ENCODE peak calls at places on chromosomes 5 and 9, in ten cellular contexts. B is brain microvascular endothelial cell, P is GM23338, F is WERI-Rb-1, K is pancreas, J is uterus, X is left ventricle myocardium inferior, R is psoas muscle, A is body of pancreas, S is fibroblast of lung. G is an unnamed sample.

GRCh38 chr5:89277791-89278190 is 394.8 kb upstream of the MEF2C start:
- DNase-seq in B (no peak), P (no peak), F (no peak), K (no peak), J (no peak), X (no peak), R (no peak), A (no peak), S (peak; percentile 33), G (no peak)

GRCh38 chr5:172714491-172715420 is 56.2 kb downstream of the DUSP1 start:
- DNase-seq in B (peak; percentile 76), P (peak; percentile 89), F (peak; percentile 85), K (peak; percentile 82), J (peak; percentile 80), X (peak; percentile 82), R (peak; percentile 81), A (peak; percentile 82), S (peak; percentile 61), G (no peak)

GRCh38 chr5:176201811-176202210 is 36.4 kb upstream of the SIMC1 start:
- DNase-seq in B (no peak), P (no peak), F (no peak), K (no peak), J (no peak), X (no peak), R (no peak), A (no peak), S (no peak), G (no peak)

GRCh38 chr5:139670369-139671095 is 22.4 kb downstream of the CXXC5 start:
- DNase-seq in B (no peak), P (no peak), F (no peak), K (no peak), J (no peak), X (no peak), R (no peak), A (no peak), S (no peak), G (peak; percentile 85)

GRCh38 chr5:169412858-169413257 is 111.9 kb upstream of the SLIT3 start:
- DNase-seq in B (no peak), P (no peak), F (no peak), K (no peak), J (no peak), X (no peak), R (no peak), A (no peak), S (no peak), G (no peak)

GRCh38 chr9:3879731-3880493 is 354.1 kb upstream of the RFX3 start:
- DNase-seq in B (no peak), P (no peak), F (peak; percentile 19), K (no peak), J (no peak), X (no peak), R (no peak), A (peak; percentile 34), S (no peak), G (no peak)

GRCh38 chr5:149367972-149368645 is 10.3 kb downstream of the PCYOX1L start:
- DNase-seq in B (no peak), P (no peak), F (no peak), K (no peak), J (no peak), X (no peak), R (no peak), A (no peak), S (no peak), G (no peak)

GRCh38 chr9:2602704-2603116 is 18.9 kb upstream of the VLDLR start:
- DNase-seq in B (no peak), P (no peak), F (no peak), K (no peak), J (no peak), X (no peak), R (no peak), A (no peak), S (no peak), G (no peak)

GRCh38 chr9:136051568-136052432 is 43.3 kb downstream of the NACC2 start:
- DNase-seq in B (peak; percentile 90), P (peak; percentile 91), F (peak; percentile 57), K (peak; percentile 85), J (no peak), X (peak; percentile 56), R (no peak), A (peak; percentile 84), S (peak; percentile 94), G (no peak)

GRCh38 chr5:23352437-23352836 is 155.0 kb upstream of the PRDM9 start:
- DNase-seq in B (no peak), P (peak; percentile 74), F (peak; percentile 71), K (no peak), J (no peak), X (no peak), R (no peak), A (no peak), S (peak; percentile 42), G (no peak)

GRCh38 chr9:70389642-70390266 is 24.7 kb downstream of the KLF9 start:
- DNase-seq in B (no peak), P (no peak), F (no peak), K (no peak), J (no peak), X (no peak), R (peak; percentile 42), A (no peak), S (peak; percentile 62), G (no peak)

DNA sequence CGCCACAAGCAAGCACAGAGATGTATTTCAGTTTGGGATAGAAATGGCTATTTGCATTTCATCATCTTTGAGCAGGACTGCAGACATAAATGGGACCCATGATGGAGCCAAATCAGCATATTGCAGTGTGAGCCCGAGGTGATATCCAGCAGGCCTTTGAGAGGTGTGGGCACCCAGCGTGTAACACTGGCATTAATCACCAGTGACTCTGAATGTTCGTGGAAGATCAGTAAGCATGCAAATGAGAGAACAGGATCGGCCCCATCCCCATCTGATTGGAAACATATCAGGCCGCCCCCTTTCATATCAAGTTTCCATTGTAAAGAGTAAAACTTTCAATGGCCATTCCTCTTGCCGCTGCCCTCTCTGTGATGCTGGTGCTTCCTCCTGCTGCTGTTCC is 84.0 kb downstream of the GTF3C4 start:
- DNase-seq in B (no peak), P (no peak), F (no peak), K (no peak), J (no peak), X (no peak), R (no peak), A (no peak), S (no peak), G (no peak)
- TF ChIP-seq CTCF in B (no peak), P (no peak), F (no peak), K (no peak), J (no peak), X (no peak), R (no peak), A (no peak), S (no peak), G (no peak)

DNA sequence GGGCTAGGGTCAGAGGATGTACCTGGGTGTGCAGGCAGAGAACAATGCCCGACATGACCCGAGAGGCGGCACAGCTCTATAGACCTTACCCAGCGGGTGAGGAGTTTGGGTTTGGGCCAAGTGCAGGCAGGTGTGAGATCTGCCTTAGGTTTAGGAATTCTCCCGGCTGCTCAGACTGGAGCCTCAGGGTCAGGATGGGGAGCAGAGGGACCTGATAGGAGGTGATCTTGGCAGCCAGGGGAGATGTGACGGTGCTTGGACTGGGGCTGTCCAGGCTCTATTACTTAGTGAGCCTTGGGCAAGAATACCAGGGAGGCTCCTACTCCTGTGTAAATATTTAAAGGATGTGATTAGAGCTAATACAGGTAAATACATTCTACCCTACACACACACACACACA is 50.5 kb upstream of the CTSL start:
- DNase-seq in B (no peak), P (no peak), F (no peak), K (no peak), J (no peak), X (no peak), R (no peak), A (peak; percentile 56), S (no peak), G (no peak)
- H3K36me3 ChIP-seq in B (no peaks in the 10 kb centered on the region), P (peaks cover 3% of the 10 kb centered on the region), F (no peaks in the 10 kb centered on the region), K (peaks cover 12% of the 10 kb centered on the region), J (no peaks in the 10 kb centered on the region), X (no peaks in the 10 kb centered on the region), R (no peaks in the 10 kb centered on the region), A (no peaks in the 10 kb centered on the region), S (no peaks in the 10 kb centered on the region), G (peaks cover 18% of the 10 kb centered on the region)

GRCh38 chr5:123036391-123037103 is at the start of gene PPIC:
- DNase-seq in B (peak; percentile 62), P (peak; percentile 85), F (peak; percentile 84), K (peak; percentile 96), J (peak; percentile 75), X (peak; percentile 90), R (peak; percentile 90), A (peak; percentile 91), S (peak; percentile 81), G (peak; percentile 30)

GRCh38 chr5:123037104-123037418 is 536 bp upstream of the PPIC start:
- DNase-seq in B (no peak), P (no peak), F (no peak), K (no peak), J (no peak), X (no peak), R (no peak), A (no peak), S (no peak), G (no peak)

GRCh38 chr5:123035320-123035949 is 1.1 kb downstream of the PPIC start:
- DNase-seq in B (peak; percentile 25), P (peak; percentile 84), F (peak; percentile 67), K (peak; percentile 66), J (peak; percentile 44), X (peak; percentile 33), R (peak; percentile 39), A (peak; percentile 47), S (peak; percentile 36), G (peak; percentile 32)

GRCh38 chr5:123035950-123036390 is 555 bp downstream of the PPIC start:
- DNase-seq in B (peak; percentile 23), P (peak; percentile 77), F (peak; percentile 43), K (peak; percentile 89), J (peak; percentile 51), X (peak; percentile 53), R (peak; percentile 51), A (peak; percentile 71), S (peak; percentile 46), G (peak; percentile 16)

GRCh38 chr5:123039673-123040072 is 3.1 kb upstream of the PPIC start:
- DNase-seq in B (no peak), P (no peak), F (no peak), K (no peak), J (no peak), X (no peak), R (no peak), A (no peak), S (no peak), G (no peak)
- H3K27me3 ChIP-seq in B (no peaks in the 10 kb centered on the region), P (peaks cover 36% of the 10 kb centered on the region), F (peaks cover 6% of the 10 kb centered on the region), K (no peaks in the 10 kb centered on the region), J (no peaks in the 10 kb centered on the region), X (no peaks in the 10 kb centered on the region), R (no peaks in the 10 kb centered on the region), A (no peaks in the 10 kb centered on the region), S (no peaks in the 10 kb centered on the region), G (peaks cover 2% of the 10 kb centered on the region)

GRCh38 chr5:10618311-10618710 is 54.4 kb downstream of the ANKRD33B start:
- DNase-seq in B (no peak), P (no peak), F (no peak), K (no peak), J (no peak), X (no peak), R (no peak), A (no peak), S (no peak), G (no peak)
- TF ChIP-seq CTCF in B (no peak), P (no peak), F (no peak), K (no peak), J (no peak), X (no peak), R (no peak), A (no peak), S (no peak), G (no peak)